ENCODE peak calls at places on chromosomes 7 and 10, in eight cellular contexts. K is uterus, Y is pancreas, O is H1, P is Peyer's patch, G is tibial nerve, F is kidney epithelial cell, W is psoas muscle. D is an unnamed sample.

GRCh38 chr10:99329891-99330674 is 927 bp downstream of the CNNM1 start:
- DNase-seq in K (no peak), Y (peak), O (no peak), P (no peak), G (no peak), F (no peak), W (peak), D (no peak)

GRCh38 chr10:16689227-16689626 is 128.0 kb downstream of the RSU1 start:
- DNase-seq in K (no peak), Y (no peak), O (no peak), P (no peak), G (no peak), F (no peak), W (no peak), D (no peak)

GRCh38 chr10:2575460-2575859 is 491.9 kb upstream of the PFKP start:
- DNase-seq in K (no peak), Y (no peak), O (peak), P (no peak), G (no peak), F (no peak), W (no peak), D (no peak)

GRCh38 chr7:55966851-55967250 is 2.5 kb downstream of the NIPSNAP2 start:
- DNase-seq in K (no peak), Y (no peak), O (no peak), P (no peak), G (no peak), F (no peak), W (peak), D (no peak)

GRCh38 chr10:27804136-27804535 is 58.5 kb upstream of the MKX start:
- DNase-seq in K (no peak), Y (no peak), O (no peak), P (no peak), G (no peak), F (no peak), W (no peak), D (no peak)

GRCh38 chr7:155988421-155988820 is 176.2 kb upstream of the SHH start:
- DNase-seq in K (no peak), Y (no peak), O (no peak), P (no peak), G (no peak), F (no peak), W (no peak), D (peak)

GRCh38 chr10:24989867-24990266 is 26.1 kb downstream of the ENKUR start:
- DNase-seq in K (no peak), Y (no peak), O (no peak), P (no peak), G (no peak), F (no peak), W (no peak), D (no peak)

GRCh38 chr7:36361227-36361626 is 28.4 kb upstream of the ANLN start:
- DNase-seq in K (no peak), Y (no peak), O (no peak), P (no peak), G (no peak), F (no peak), W (no peak), D (no peak)

GRCh38 chr10:11331178-11331577 is 280.3 kb downstream of the USP6NL start:
- DNase-seq in K (no peak), Y (no peak), O (no peak), P (no peak), G (no peak), F (no peak), W (no peak), D (no peak)

GRCh38 chr7:41886257-41886905 is 183.5 kb upstream of the INHBA start:
- DNase-seq in K (peak), Y (no peak), O (no peak), P (no peak), G (peak), F (no peak), W (peak), D (no peak)

GRCh38 chr10:98267894-98268693 is at the start of gene LOXL4:
- DNase-seq in K (peak), Y (no peak), O (no peak), P (no peak), G (no peak), F (no peak), W (peak), D (no peak)

GRCh38 chr10:118908487-118909280 is 120.8 kb upstream of the NANOS1 start:
- DNase-seq in K (no peak), Y (no peak), O (no peak), P (no peak), G (no peak), F (no peak), W (no peak), D (no peak)

GRCh38 chr7:101172005-101172853 is 6.9 kb upstream of the VGF start:
- DNase-seq in K (no peak), Y (no peak), O (no peak), P (peak), G (no peak), F (no peak), W (no peak), D (no peak)

GRCh38 chr7:66642186-66642585 is 13.5 kb downstream of the KCTD7 start:
- DNase-seq in K (no peak), Y (no peak), O (no peak), P (no peak), G (no peak), F (no peak), W (no peak), D (no peak)

GRCh38 chr10:3292601-3293000 is 120.0 kb upstream of the PITRM1 start:
- DNase-seq in K (peak), Y (no peak), O (no peak), P (no peak), G (no peak), F (no peak), W (no peak), D (no peak)

GRCh38 chr7:98174334-98175259 is 36.6 kb upstream of the BHLHA15 start:
- DNase-seq in K (no peak), Y (peak), O (no peak), P (no peak), G (no peak), F (no peak), W (peak), D (no peak)

GRCh38 chr10:5512881-5513698 is 11.7 kb upstream of the CALML3 start:
- DNase-seq in K (no peak), Y (no peak), O (no peak), P (no peak), G (no peak), F (no peak), W (peak), D (no peak)

GRCh38 chr10:93437000-93437945 is 44.9 kb downstream of the MYOF start:
- DNase-seq in K (peak), Y (peak), O (no peak), P (no peak), G (peak), F (peak), W (peak), D (peak)

GRCh38 chr7:50342616-50343114 is 38.1 kb downstream of the IKZF1 start:
- DNase-seq in K (no peak), Y (no peak), O (no peak), P (peak), G (no peak), F (no peak), W (no peak), D (no peak)

GRCh38 chr10:58651040-58651439 is 138.4 kb downstream of the BICC1 start:
- DNase-seq in K (no peak), Y (no peak), O (no peak), P (no peak), G (peak), F (no peak), W (no peak), D (no peak)

GRCh38 chr7:30206466-30206865 is 71.7 kb downstream of the MTURN start:
- DNase-seq in K (no peak), Y (no peak), O (no peak), P (no peak), G (no peak), F (peak), W (no peak), D (no peak)

GRCh38 chr10:90930971-90931841 is 10.3 kb upstream of the ANKRD1 start:
- DNase-seq in K (peak), Y (no peak), O (peak), P (no peak), G (no peak), F (peak), W (no peak), D (peak)

GRCh38 chr10:92756233-92757065 is 66.7 kb downstream of the HHEX start:
- DNase-seq in K (no peak), Y (no peak), O (no peak), P (peak), G (no peak), F (no peak), W (no peak), D (no peak)

GRCh38 chr10:47424231-47424630 is 40.1 kb upstream of the ZNF488 start:
- DNase-seq in K (no peak), Y (no peak), O (no peak), P (peak), G (no peak), F (no peak), W (peak), D (peak)

GRCh38 chr7:139422126-139422525 is 61.3 kb downstream of the KLRG2 start:
- DNase-seq in K (no peak), Y (no peak), O (no peak), P (no peak), G (no peak), F (no peak), W (no peak), D (no peak)

GRCh38 chr7:139417478-139417877 is 57.8 kb downstream of the LUC7L2 start:
- DNase-seq in K (no peak), Y (no peak), O (no peak), P (no peak), G (no peak), F (no peak), W (no peak), D (no peak)

GRCh38 chr7:139421123-139421522 is 61.4 kb downstream of the LUC7L2 start:
- DNase-seq in K (no peak), Y (no peak), O (no peak), P (no peak), G (no peak), F (no peak), W (no peak), D (no peak)

GRCh38 chr7:139416405-139416804 is 56.7 kb downstream of the LUC7L2 start:
- DNase-seq in K (no peak), Y (no peak), O (no peak), P (no peak), G (no peak), F (no peak), W (no peak), D (no peak)
- H3K4me3 ChIP-seq in K (no peak), Y (no peak), O (no peak), P (no peak), G (no peak), F (no peak), W (no peak), D (no peak)

GRCh38 chr10:14250496-14250895 is 80.2 kb downstream of the FRMD4A start:
- DNase-seq in K (no peak), Y (no peak), O (no peak), P (no peak), G (no peak), F (no peak), W (no peak), D (no peak)
- H3K4me3 ChIP-seq in K (no peak), Y (no peak), O (no peak), P (no peak), G (no peak), F (no peak), W (no peak), D (no peak)

GRCh38 chr7:16420329-16420648 is 1.0 kb downstream of the CRPPA start:
- DNase-seq in K (no peak), Y (no peak), O (no peak), P (no peak), G (no peak), F (no peak), W (no peak), D (no peak)
- H3K4me3 ChIP-seq in K (peak), Y (peak), O (peak), P (peak), G (peak), F (peak), W (peak), D (peak)

GRCh38 chr7:288671-289101 is 1.3 kb upstream of the FOXL3 start:
- DNase-seq in K (no peak), Y (no peak), O (no peak), P (no peak), G (no peak), F (no peak), W (no peak), D (no peak)
- H3K4me3 ChIP-seq in K (no peak), Y (no peak), O (no peak), P (no peak), G (no peak), F (no peak), W (no peak), D (no peak)

DNA sequence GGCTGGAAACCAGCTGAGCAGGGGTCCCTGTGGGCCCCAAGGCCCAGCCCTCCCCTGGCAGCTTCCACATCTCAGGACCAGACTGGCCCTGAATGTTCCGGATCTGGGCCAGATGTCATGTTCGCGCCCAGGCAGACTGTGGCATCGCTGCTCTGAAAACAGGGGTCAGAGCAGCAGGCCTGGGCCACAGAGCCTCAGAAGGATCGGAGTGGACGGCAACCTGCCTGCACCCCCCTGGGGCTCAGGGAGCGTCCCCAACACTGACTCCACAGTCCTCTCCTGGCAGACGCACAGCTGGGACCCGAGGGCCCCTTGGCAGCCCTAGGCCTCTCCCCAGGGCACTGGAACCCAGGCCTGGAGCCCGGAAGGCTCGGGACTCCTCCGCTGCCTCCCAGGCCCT is 91.3 kb upstream of the DNAAF5 start:
- DNase-seq in K (no peak), Y (no peak), O (no peak), P (no peak), G (no peak), F (no peak), W (no peak), D (no peak)
- H3K4me3 ChIP-seq in K (no peak), Y (no peak), O (no peak), P (no peak), G (no peak), F (no peak), W (no peak), D (no peak)

DNA sequence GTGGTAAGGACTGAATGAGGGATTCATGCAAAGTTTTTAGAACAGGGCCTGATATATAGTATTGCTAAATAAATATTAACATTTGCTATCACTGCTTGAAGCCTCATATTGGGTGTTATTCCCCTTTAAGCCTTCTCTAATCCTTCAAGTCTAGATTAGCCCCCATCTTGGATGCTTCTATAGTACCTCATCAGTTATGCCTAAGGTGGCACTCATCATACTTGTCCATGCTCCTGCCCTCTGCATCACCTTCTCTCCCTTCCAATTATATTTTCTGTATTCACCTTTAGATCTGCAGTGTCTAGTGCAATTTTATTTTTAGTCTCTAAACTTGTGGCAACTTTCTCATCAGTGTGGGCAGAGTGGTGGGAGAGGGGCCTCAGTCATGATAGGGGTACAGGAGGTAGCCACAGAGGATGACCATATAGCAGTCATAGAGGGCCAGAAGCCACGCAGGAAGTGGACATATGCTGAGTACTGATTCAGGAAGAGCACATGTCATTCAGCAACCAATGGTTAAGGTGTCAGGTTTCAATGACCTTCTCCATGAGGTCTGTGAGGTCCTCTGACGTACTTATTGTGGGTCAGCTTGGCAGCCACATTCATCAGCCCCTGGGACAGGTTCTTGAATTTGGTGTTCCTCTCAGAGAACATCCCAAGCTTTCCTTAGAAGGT is 2.5 kb downstream of the ENTPD1 start:
- DNase-seq in K (no peak), Y (no peak), O (no peak), P (peak), G (no peak), F (no peak), W (no peak), D (no peak)
- H3K4me3 ChIP-seq in K (no peak), Y (no peak), O (no peak), P (no peak), G (peak), F (no peak), W (no peak), D (no peak)

DNA sequence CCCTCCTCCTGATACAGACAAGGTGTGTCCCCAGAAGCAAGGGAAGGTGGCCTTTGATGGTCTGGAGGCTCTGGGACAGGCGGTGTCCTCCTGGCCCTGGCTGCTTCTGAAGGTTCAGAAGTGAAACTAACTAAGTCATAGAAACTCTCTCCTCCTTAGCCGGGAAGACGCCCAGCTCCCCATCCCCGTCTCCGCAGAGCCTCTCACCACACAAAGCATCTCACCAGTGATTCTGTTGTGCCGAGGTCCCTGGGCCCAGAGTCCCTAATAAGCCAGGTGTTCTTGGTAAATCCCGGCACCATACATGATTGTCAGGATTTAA is 9.4 kb downstream of the HKDC1 start:
- DNase-seq in K (no peak), Y (no peak), O (no peak), P (no peak), G (no peak), F (no peak), W (no peak), D (no peak)
- H3K4me3 ChIP-seq in K (no peak), Y (no peak), O (no peak), P (peak), G (no peak), F (no peak), W (no peak), D (no peak)

GRCh38 chr10:33388325-33388724 is 53.9 kb upstream of the NRP1 start:
- DNase-seq in K (no peak), Y (no peak), O (no peak), P (no peak), G (no peak), F (no peak), W (no peak), D (no peak)
- H3K4me3 ChIP-seq in K (no peak), Y (no peak), O (no peak), P (no peak), G (no peak), F (no peak), W (no peak), D (no peak)